ENCODE peak calls at places on chromosome 1, in four cellular contexts. Q is NCI-H1105; F is stimulated activated CD4-positive, alpha-beta T cell treated with anti-CD3 and anti-CD28 coated beads, Interleukin-12 subunit alpha, Interleukin-12 subunit beta, amount 100 ng/mL, for 48 hours; O is H9. W is an unnamed sample.

GRCh38 chr1:19645544-19646252 is 1.6 kb downstream of the NBL1 start:
- DNase-seq in F (no peak), O (no peak), Q (no peak), W (no peak)

GRCh38 chr1:204320413-204320812 is 39.3 kb downstream of the PLEKHA6 start:
- DNase-seq in F (no peak), Q (no peak), O (no peak), W (no peak)

GRCh38 chr1:111980684-111981083 is 8.8 kb downstream of the KCND3 start:
- DNase-seq in Q (no peak), F (no peak), O (no peak), W (no peak)

GRCh38 chr1:246794261-246795093 is 70.3 kb downstream of the SCCPDH start:
- DNase-seq in Q (no peak), O (no peak), F (no peak), W (no peak)

GRCh38 chr1:1781526-1781903 is 3.2 kb upstream of the NADK start:
- DNase-seq in F (no peak), O (peak), Q (no peak), W (no peak)

GRCh38 chr1:5896706-5897105 is 95.5 kb downstream of the NPHP4 start:
- DNase-seq in O (peak), Q (no peak), F (no peak), W (no peak)

GRCh38 chr1:67162954-67163353 is 3.3 kb upstream of the IL23R start:
- DNase-seq in F (peak), O (no peak), Q (no peak), W (no peak)

GRCh38 chr1:44261475-44261853 is 48.2 kb downstream of the DMAP1 start:
- DNase-seq in Q (no peak), F (no peak), O (no peak), W (no peak)

GRCh38 chr1:3932156-3932555 is 32.1 kb upstream of the C1orf174 start:
- DNase-seq in O (no peak), F (no peak), Q (no peak), W (no peak)

GRCh38 chr1:226938903-226939438 is 1.1 kb upstream of the COQ8A start:
- DNase-seq in O (no peak), Q (no peak), F (no peak), W (peak)

GRCh38 chr1:206606867-206607266 is 5.4 kb downstream of the EIF2D start:
- DNase-seq in F (no peak), O (no peak), Q (peak), W (no peak)

GRCh38 chr1:193700710-193701355 is 514.4 kb upstream of the B3GALT2 start:
- DNase-seq in O (no peak), Q (no peak), F (no peak), W (no peak)

GRCh38 chr1:157269656-157270375 is 131.6 kb upstream of the ETV3 start:
- DNase-seq in F (no peak), O (no peak), Q (no peak), W (no peak)